ENCODE peak calls at places on chromosomes 11 and 22, in nine cellular contexts. G, Z, K, Q, V, I, C, M and P are unnamed samples.
A peak's percentile ranks its signal among the peaks of the same experiment; 100 is the strongest.

GRCh38 chr22:37518509-37519267 is 527 bp downstream of the CARD10 start:
- DNase-seq in M (no peak), I (peak; percentile 24), K (peak; percentile 81), C (no peak), Z (no peak), G (no peak), V (no peak), Q (no peak), P (peak; percentile 30)

GRCh38 chr11:33723238-33723881 is 12.9 kb downstream of the CD59 start:
- DNase-seq in K (no peak), M (peak; percentile 46), I (peak; percentile 80), V (peak; percentile 95), G (peak; percentile 74), Q (peak; percentile 81), Z (no peak), C (peak; percentile 96), P (peak; percentile 91)

GRCh38 chr11:46210856-46211255 is 66.6 kb upstream of the CREB3L1 start:
- DNase-seq in C (no peak), Q (no peak), I (no peak), V (no peak), Z (no peak), G (no peak), K (no peak), M (no peak), P (no peak)

GRCh38 chr11:77473001-77473800 is 693 bp downstream of the PAK1 start:
- DNase-seq in M (peak; percentile 52), C (no peak), Q (no peak), Z (peak; percentile 27), K (peak; percentile 78), I (peak; percentile 9), G (no peak), V (no peak), P (no peak)

GRCh38 chr22:22666307-22667091 is 22.1 kb downstream of the GGTLC2 start:
- DNase-seq in I (peak; percentile 90), Z (no peak), M (no peak), G (peak; percentile 13), K (no peak), Q (no peak), C (peak; percentile 46), V (peak; percentile 29), P (peak; percentile 10)

GRCh38 chr11:48081151-48082010 is 101.0 kb downstream of the PTPRJ start:
- DNase-seq in Z (peak; percentile 69), V (peak; percentile 68), C (peak; percentile 59), M (peak; percentile 83), Q (peak; percentile 90), I (no peak), G (peak; percentile 32), K (no peak), P (peak; percentile 85)

GRCh38 chr11:94968334-94968958 is 4.9 kb downstream of the CWC15 start:
- DNase-seq in Z (no peak), M (no peak), K (peak; percentile 34), I (no peak), G (peak; percentile 73), V (no peak), C (peak; percentile 60), Q (no peak), P (peak; percentile 27)

GRCh38 chr11:32316232-32316631 is 119.1 kb downstream of the WT1 start:
- DNase-seq in K (no peak), M (no peak), V (no peak), Q (no peak), Z (no peak), I (no peak), G (no peak), C (no peak), P (no peak)

GRCh38 chr11:77322506-77322905 is 21.0 kb upstream of the GDPD4 start:
- DNase-seq in C (peak; percentile 89), Q (no peak), V (no peak), K (no peak), I (no peak), Z (no peak), G (peak; percentile 46), M (no peak), P (no peak)

GRCh38 chr22:28014141-28015055 is 95.3 kb upstream of the PITPNB start:
- DNase-seq in M (peak; percentile 23), Z (no peak), K (no peak), V (no peak), Q (no peak), I (no peak), C (no peak), G (no peak), P (no peak)

GRCh38 chr11:76885390-76886097 is 24.8 kb downstream of the ACER3 start:
- DNase-seq in I (peak; percentile 41), Q (no peak), K (no peak), V (peak; percentile 76), M (no peak), Z (no peak), G (no peak), C (peak; percentile 49), P (peak; percentile 96)

GRCh38 chr11:90847268-90847886 is 624.5 kb upstream of the CHORDC1 start:
- DNase-seq in V (no peak), Z (no peak), K (peak; percentile 7), G (no peak), I (no peak), M (no peak), Q (no peak), C (no peak), P (no peak)

GRCh38 chr11:11415786-11416390 is 62.8 kb upstream of the CSNK2A3 start:
- DNase-seq in G (no peak), I (no peak), Q (no peak), K (no peak), V (peak; percentile 30), M (no peak), Z (no peak), C (no peak), P (no peak)

GRCh38 chr22:44684506-44685383 is 17.3 kb upstream of the PRR5 start:
- DNase-seq in G (peak; percentile 92), I (peak; percentile 93), Z (peak; percentile 52), Q (peak; percentile 89), M (peak; percentile 87), V (peak; percentile 90), K (peak; percentile 92), C (peak; percentile 95), P (peak; percentile 90)

GRCh38 chr11:11261629-11262028 is 91.4 kb downstream of the CSNK2A3 start:
- DNase-seq in V (no peak), G (no peak), Z (no peak), K (no peak), C (no peak), Q (no peak), I (no peak), M (no peak), P (no peak)

GRCh38 chr11:50174189-50174588 is 141.5 kb downstream of the OR4C45 start:
- DNase-seq in V (peak; percentile 15), M (no peak), Z (no peak), G (peak; percentile 63), Q (no peak), C (peak; percentile 11), K (no peak), I (no peak), P (no peak)
- TF ChIP-seq CTCF in V (no peak), M (no peak), Z (no peak), G (peak; percentile 51), Q (peak; percentile 45), C (no peak), K (peak; percentile 43), I (no peak), P (no peak)

DNA sequence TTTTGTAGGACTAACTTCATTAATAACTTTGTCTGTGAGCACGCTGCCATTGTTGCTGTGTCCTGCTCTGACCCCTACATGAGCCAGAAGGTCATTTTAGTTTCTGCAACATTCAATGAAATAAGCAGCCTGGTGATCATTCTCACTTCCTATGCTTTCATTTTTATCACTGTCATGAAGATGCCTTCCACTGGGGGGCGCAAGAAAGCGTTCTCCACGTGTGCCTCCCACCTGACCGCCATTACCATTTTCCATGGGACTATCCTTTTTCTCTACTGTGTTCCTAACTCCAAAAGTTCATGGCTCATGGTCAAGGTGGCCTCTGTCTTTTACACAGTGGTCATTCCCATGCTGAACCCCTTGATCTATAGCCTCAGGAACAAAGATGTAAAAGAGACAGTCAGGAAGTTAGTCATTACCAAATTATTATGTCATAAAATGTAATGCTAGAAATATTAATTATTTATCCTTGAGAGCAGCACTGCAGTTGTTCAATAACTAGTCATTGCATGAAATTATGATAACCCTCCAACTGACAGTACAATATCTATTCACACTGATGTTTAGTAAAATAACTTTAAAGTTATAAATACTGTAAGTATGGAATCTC is 46.4 kb upstream of the OR5D13 start:
- DNase-seq in M (no peak), Z (no peak), V (no peak), Q (no peak), K (peak; percentile 11), G (no peak), I (peak; percentile 23), C (no peak), P (no peak)
- TF ChIP-seq CTCF in M (no peak), Z (no peak), V (no peak), Q (no peak), K (peak; percentile 53), G (peak; percentile 13), I (peak; percentile 40), C (no peak), P (no peak)

GRCh38 chr11:3880724-3881123 is 25.3 kb downstream of the STIM1 start:
- DNase-seq in C (peak; percentile 58), K (no peak), I (no peak), G (peak; percentile 23), Q (no peak), Z (no peak), V (peak; percentile 15), M (no peak), P (peak; percentile 67)

GRCh38 chr11:3885855-3886254 is 30.4 kb downstream of the STIM1 start:
- DNase-seq in V (peak; percentile 10), I (no peak), Z (no peak), M (no peak), Q (no peak), G (no peak), K (no peak), C (no peak), P (peak; percentile 46)

GRCh38 chr11:3879967-3880542 is 24.6 kb downstream of the STIM1 start:
- DNase-seq in G (no peak), M (no peak), K (no peak), C (no peak), I (no peak), V (no peak), Q (no peak), Z (no peak), P (peak; percentile 64)

GRCh38 chr11:3879216-3879966 is 23.9 kb downstream of the STIM1 start:
- DNase-seq in M (no peak), Z (no peak), Q (no peak), K (no peak), G (no peak), V (no peak), I (no peak), C (no peak), P (no peak)

DNA sequence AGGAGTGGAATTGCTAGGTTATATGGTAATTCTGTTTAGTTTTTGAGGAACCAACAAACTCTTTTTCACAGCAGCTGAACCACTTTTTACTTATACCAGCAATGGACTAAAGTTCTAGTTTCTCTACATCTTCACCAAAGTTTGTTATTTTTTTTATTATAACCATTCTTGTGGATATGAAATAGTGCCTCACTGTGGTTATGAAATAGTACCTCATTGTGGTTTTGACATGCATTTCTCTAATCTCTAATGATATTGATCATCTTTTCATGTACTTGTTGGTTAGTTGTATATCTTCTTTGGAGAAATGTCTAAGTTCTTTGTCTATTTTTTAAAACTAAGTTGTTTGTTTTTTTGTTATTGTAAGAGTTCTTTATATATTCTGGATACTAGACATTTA is 27.2 kb downstream of the STIM1 start:
- DNase-seq in V (no peak), Z (no peak), Q (no peak), K (no peak), G (no peak), I (no peak), M (no peak), C (no peak), P (no peak)
- TF ChIP-seq CTCF in V (no peak), Z (no peak), Q (no peak), K (peak; percentile 9), G (peak; percentile 24), I (no peak), M (no peak), C (no peak), P (no peak)

GRCh38 chr22:49937758-49938564 is 19.5 kb downstream of the CRELD2 start:
- DNase-seq in M (no peak), K (no peak), G (no peak), Z (no peak), V (no peak), I (no peak), Q (no peak), C (no peak), P (peak; percentile 89)
- TF ChIP-seq CTCF in M (no peak), K (no peak), G (no peak), Z (no peak), V (no peak), I (no peak), Q (no peak), C (no peak), P (no peak)